ENCODE peak calls at places on chromosomes 5 and 9, in five cellular contexts. V is spleen, T is lower lobe of right lung, P is ovary, E is BE2C. N is an unnamed sample. For H3K4me1, the result is how much of the 10 kb centered on the place peaks cover.

GRCh38 chr9:128898382-128898781 is 16.4 kb downstream of the LRRC8A start:
- DNase-seq in V (no peak), T (no peak), P (no peak), E (no peak), N (no peak)

GRCh38 chr5:50320131-50320749 is 120.8 kb downstream of the EMB start:
- DNase-seq in V (no peak), T (no peak), P (no peak), E (no peak), N (no peak)

GRCh38 chr9:19160085-19160484 is 32.8 kb upstream of the PLIN2 start:
- DNase-seq in V (no peak), T (no peak), P (no peak), E (no peak), N (no peak)

GRCh38 chr5:17114715-17115599 is 102.5 kb upstream of the BASP1 start:
- DNase-seq in V (no peak), T (no peak), P (no peak), E (no peak), N (no peak)

GRCh38 chr5:19048750-19049149 is 939.2 kb downstream of the CDH18 start:
- DNase-seq in V (no peak), T (no peak), P (no peak), E (no peak), N (no peak)

GRCh38 chr5:149322518-149322917 is 22.8 kb upstream of the GRPEL2 start:
- DNase-seq in V (no peak), T (no peak), P (no peak), E (no peak), N (no peak)

GRCh38 chr5:157912621-157913325 is 53.8 kb upstream of the CLINT1 start:
- DNase-seq in V (no peak), T (peak), P (no peak), E (no peak), N (no peak)

GRCh38 chr9:124320062-124320973 is 62.6 kb downstream of the NEK6 start:
- DNase-seq in V (peak), T (peak), P (peak), E (peak), N (peak)

GRCh38 chr5:111685969-111686368 is 71.0 kb downstream of the NREP start:
- DNase-seq in V (no peak), T (no peak), P (no peak), E (no peak), N (no peak)

GRCh38 chr5:110335361-110336046 is 391.0 kb downstream of the TMEM232 start:
- DNase-seq in V (no peak), T (no peak), P (no peak), E (no peak), N (no peak)

GRCh38 chr5:78345485-78345884 is 14.9 kb upstream of the SCAMP1 start:
- DNase-seq in V (no peak), T (no peak), P (no peak), E (no peak), N (no peak)

GRCh38 chr5:684771-685216 is 8.4 kb downstream of the TPPP start:
- DNase-seq in V (no peak), T (no peak), P (peak), E (no peak), N (peak)

GRCh38 chr9:113913426-113914195 is 37.5 kb downstream of the ZNF618 start:
- DNase-seq in V (no peak), T (no peak), P (no peak), E (no peak), N (peak)

GRCh38 chr9:112029921-112030444 is 133.4 kb downstream of the UGCG start:
- DNase-seq in V (no peak), T (no peak), P (no peak), E (no peak), N (no peak)

GRCh38 chr5:112669328-112669963 is 68.2 kb upstream of the APC start:
- DNase-seq in V (no peak), T (no peak), P (no peak), E (no peak), N (no peak)

GRCh38 chr5:138635268-138635667 is 60.1 kb upstream of the HSPA9 start:
- DNase-seq in V (no peak), T (no peak), P (peak), E (no peak), N (no peak)

GRCh38 chr9:121604654-121605053 is 46.8 kb upstream of the DAB2IP start:
- DNase-seq in V (no peak), T (no peak), P (no peak), E (no peak), N (peak)

GRCh38 chr5:105428461-105429129 is 1866.0 kb upstream of the NUDT12 start:
- DNase-seq in V (no peak), T (no peak), P (no peak), E (no peak), N (no peak)

GRCh38 chr5:68499952-68500351 is 284.4 kb downstream of the PIK3R1 start:
- DNase-seq in V (no peak), T (no peak), P (no peak), E (no peak), N (no peak)

GRCh38 chr9:89940625-89941024 is 335.8 kb downstream of the GADD45G start:
- DNase-seq in V (no peak), T (no peak), P (no peak), E (no peak), N (no peak)

GRCh38 chr9:89426389-89426961 is 71.4 kb downstream of the SEMA4D start:
- DNase-seq in V (peak), T (peak), P (no peak), E (no peak), N (no peak)

GRCh38 chr9:89721971-89722530 is 117.2 kb downstream of the GADD45G start:
- DNase-seq in V (no peak), T (no peak), P (no peak), E (no peak), N (no peak)

GRCh38 chr9:97969014-97969413 is 14.1 kb upstream of the ANP32B start:
- DNase-seq in V (no peak), T (no peak), P (no peak), E (no peak), N (no peak)

GRCh38 chr9:109950710-109951443 is 170.9 kb downstream of the PALM2AKAP2 start:
- DNase-seq in V (no peak), T (no peak), P (no peak), E (no peak), N (no peak)

GRCh38 chr5:58127486-58128220 is 332.2 kb downstream of the PLK2 start:
- DNase-seq in V (no peak), T (no peak), P (no peak), E (no peak), N (no peak)

GRCh38 chr5:137594717-137595116 is 95.6 kb upstream of the SPOCK1 start:
- DNase-seq in V (no peak), T (no peak), P (no peak), E (no peak), N (no peak)

GRCh38 chr5:13250450-13251291 is 693.8 kb downstream of the DNAH5 start:
- DNase-seq in V (no peak), T (no peak), P (no peak), E (no peak), N (no peak)

GRCh38 chr5:178320281-178320855 is 87.8 kb upstream of the PHYKPL start:
- DNase-seq in V (peak), T (peak), P (no peak), E (no peak), N (peak)

GRCh38 chr9:16205455-16205854 is 652.6 kb downstream of the CCDC171 start:
- DNase-seq in V (no peak), T (no peak), P (no peak), E (no peak), N (no peak)

GRCh38 chr5:43232943-43233833 is 41.2 kb downstream of the NIM1K start:
- DNase-seq in V (no peak), T (peak), P (no peak), E (peak), N (no peak)

GRCh38 chr9:72509053-72509452 is 12.4 kb upstream of the TMC1 start:
- DNase-seq in V (no peak), T (no peak), P (no peak), E (no peak), N (no peak)

GRCh38 chr9:113508111-113508749 is 44.7 kb downstream of the RGS3 start:
- DNase-seq in V (peak), T (no peak), P (no peak), E (no peak), N (no peak)

GRCh38 chr9:93467462-93467861 is 14.1 kb upstream of the FAM120AOS start:
- DNase-seq in V (no peak), T (no peak), P (no peak), E (no peak), N (no peak)

GRCh38 chr9:93467062-93467416 is 13.7 kb upstream of the FAM120AOS start:
- DNase-seq in V (no peak), T (no peak), P (no peak), E (no peak), N (no peak)

GRCh38 chr9:93464876-93465275 is 11.5 kb upstream of the FAM120AOS start:
- DNase-seq in V (no peak), T (no peak), P (no peak), E (no peak), N (no peak)

GRCh38 chr9:93465853-93466252 is 12.5 kb upstream of the FAM120AOS start:
- DNase-seq in V (no peak), T (no peak), P (no peak), E (no peak), N (no peak)

DNA sequence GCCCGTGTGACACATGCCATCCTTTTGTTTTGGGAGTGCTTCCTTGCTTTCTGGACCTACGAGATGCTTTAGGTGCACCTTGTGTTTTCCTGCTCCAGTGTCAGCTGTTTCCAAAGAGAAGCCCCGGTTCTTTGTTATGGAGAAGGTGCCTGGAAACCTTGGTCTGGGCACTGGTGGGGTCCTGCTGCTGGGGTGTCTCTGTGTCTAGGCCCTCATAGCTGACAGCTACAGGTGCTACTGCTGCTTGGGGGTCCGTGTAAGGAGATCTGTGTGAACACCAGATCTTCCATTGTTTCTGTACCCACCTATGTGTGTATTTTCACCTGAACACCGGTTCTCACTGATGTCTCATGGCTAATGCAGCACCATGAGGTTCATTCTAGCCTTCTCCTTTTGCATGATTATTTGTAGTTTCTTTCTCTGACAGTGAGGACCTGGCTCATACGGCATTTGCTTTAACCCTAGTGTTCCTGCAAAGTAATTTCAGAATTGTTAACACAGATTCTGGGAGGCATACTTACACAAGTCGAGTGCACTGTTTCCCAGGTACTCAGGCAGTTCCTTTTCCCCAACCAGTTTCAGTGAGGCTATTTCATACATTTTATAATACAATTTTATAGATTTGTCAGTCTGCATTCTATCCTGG is 13.2 kb upstream of the FAM120AOS start:
- DNase-seq in V (no peak), T (no peak), P (no peak), E (no peak), N (no peak)
- H3K4me1 ChIP-seq in V (half or more), T (half or more), P (under half), E (under half), N (half or more)

DNA sequence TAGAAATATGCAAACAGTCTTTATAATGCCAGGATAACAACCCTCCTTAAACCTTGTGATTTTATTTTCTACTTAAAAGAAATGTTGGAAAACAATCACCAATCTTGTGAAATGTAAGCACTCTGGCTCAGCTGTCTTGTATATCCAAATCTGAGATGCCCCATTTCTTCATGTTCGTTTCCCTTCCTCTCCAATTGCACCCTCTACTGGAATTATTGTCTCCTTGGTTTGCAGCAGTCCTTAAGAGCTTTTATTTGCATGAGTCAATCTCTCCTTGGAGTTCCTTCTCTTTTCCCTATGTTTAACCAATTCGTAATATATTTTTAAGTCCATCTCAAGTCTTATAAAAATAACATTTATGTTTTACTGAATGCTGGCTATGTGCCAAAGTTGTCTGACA is 362.0 kb upstream of the CDH10 start:
- DNase-seq in V (no peak), T (no peak), P (no peak), E (no peak), N (no peak)
- TF ChIP-seq CTCF in V (no peak), T (no peak), P (no peak), E (peak), N (no peak)

DNA sequence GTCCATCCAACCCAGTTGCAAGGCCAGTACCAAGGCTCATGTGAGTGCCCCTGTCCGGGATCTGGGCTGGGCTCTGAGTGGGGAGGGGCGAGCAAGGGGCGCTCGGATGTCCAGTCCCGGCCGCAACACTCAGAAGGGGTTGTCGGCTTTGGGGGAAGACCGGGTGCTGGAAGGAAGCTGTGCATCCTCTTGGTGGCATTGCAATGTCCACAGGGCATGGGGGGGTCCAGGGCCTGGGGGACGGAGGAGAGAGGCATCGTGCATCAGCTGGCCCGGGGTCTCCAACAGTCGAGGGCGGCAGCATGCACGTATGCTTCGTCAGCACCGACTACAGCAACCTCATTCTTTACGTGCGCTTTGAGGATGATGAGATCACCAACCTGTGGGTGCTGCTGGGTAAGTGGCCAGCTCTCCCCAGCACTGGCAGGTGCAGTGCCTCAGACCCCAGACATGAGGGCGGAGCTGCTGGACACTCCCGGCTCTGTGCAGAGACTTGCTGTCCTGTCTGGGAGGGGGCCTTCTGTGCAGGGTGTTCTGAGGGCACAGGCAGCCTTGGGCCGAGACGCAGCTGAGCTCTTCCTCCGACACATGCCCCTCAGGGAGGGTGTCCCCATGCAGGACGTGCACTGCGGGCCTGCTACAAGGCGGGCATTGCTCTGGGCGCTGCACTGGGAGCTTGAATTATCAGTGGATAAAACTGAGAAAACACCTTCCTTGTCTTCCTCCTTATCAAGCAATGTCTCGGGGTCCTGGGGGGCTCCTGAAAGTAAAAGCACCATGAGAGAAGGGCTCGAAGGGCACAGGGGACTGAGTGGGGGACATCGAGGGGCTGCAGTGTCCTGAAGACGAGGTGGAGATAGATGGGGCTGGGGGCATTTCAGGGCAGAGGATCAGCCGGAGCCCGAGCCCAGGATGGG is 22.5 kb downstream of the GLT6D1 start:
- DNase-seq in V (no peak), T (no peak), P (no peak), E (no peak), N (no peak)
- H3K4me1 ChIP-seq in V (under half), T (under half), P (under half), E (under half), N (under half)

DNA sequence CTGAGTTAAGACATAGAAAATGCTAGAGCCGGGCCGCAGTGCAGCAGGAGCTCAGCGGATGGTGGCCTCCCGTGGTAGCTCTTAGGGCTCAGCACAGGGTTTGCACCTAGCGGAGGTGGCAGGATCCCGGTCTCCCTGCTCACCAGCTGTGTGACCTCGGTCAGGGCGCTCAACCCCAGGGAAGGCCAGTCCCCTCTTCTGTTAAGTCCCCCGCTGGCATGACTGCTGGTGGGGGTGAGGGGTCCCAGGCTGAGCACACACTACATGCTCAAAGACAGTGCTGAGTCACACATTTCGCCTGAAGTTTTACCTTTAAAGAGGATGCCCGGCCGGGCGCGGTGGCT is 39.0 kb downstream of the HRH2 start:
- DNase-seq in V (no peak), T (no peak), P (no peak), E (no peak), N (no peak)
- TF ChIP-seq CTCF in V (no peak), T (no peak), P (no peak), E (no peak), N (no peak)